ENCODE peak calls at places on chromosomes 12 and 14, in four cellular contexts. X is HEK293T, T is K562, A is HepG2. E is an unnamed sample.

GRCh38 chr12:9673404-9674225 is 4.1 kb downstream of the CLEC2D start:
- DNase-seq in X (no peak), T (peak; percentile 48), A (peak; percentile 14), E (no peak)

GRCh38 chr12:32761716-32762115 is 6.0 kb upstream of the YARS2 start:
- DNase-seq in X (no peak), T (no peak), A (no peak), E (no peak)

GRCh38 chr12:27233814-27234213 is 10.3 kb upstream of the STK38L start:
- DNase-seq in X (no peak), T (peak; percentile 13), A (peak; percentile 26), E (no peak)

GRCh38 chr14:62001988-62002387 is 239.8 kb downstream of the SNAPC1 start:
- DNase-seq in X (no peak), T (no peak), A (no peak), E (no peak)

GRCh38 chr14:96103075-96103474 is 63.9 kb downstream of the C14orf132 start:
- DNase-seq in X (no peak), T (no peak), A (no peak), E (no peak)

GRCh38 chr12:11797317-11797913 is 147.9 kb downstream of the ETV6 start:
- DNase-seq in X (no peak), T (no peak), A (peak; percentile 28), E (no peak)

GRCh38 chr12:102958073-102958829 is 777 bp downstream of the ASCL1 start:
- DNase-seq in X (no peak), T (no peak), A (no peak), E (no peak)

GRCh38 chr12:30692470-30692869 is 3.2 kb downstream of the IPO8 start:
- DNase-seq in X (no peak), T (no peak), A (no peak), E (no peak)

GRCh38 chr14:52266179-52266578 is 1.3 kb upstream of the PTGDR start:
- DNase-seq in X (no peak), T (no peak), A (no peak), E (no peak)

GRCh38 chr14:28661171-28661772 is 105.3 kb upstream of the FOXG1 start:
- DNase-seq in X (no peak), T (no peak), A (peak; percentile 16), E (no peak)

GRCh38 chr12:12715459-12716150 is 1.6 kb upstream of the CDKN1B start:
- DNase-seq in X (no peak), T (no peak), A (no peak), E (no peak)

GRCh38 chr14:104282332-104283196 is 144.2 kb downstream of the KIF26A start:
- DNase-seq in X (no peak), T (no peak), A (no peak), E (no peak)

GRCh38 chr14:65251213-65251612 is 148.9 kb upstream of the MAX start:
- DNase-seq in X (no peak), T (no peak), A (no peak), E (no peak)

GRCh38 chr12:57893460-57894353 is 47.2 kb upstream of the CTDSP2 start:
- DNase-seq in X (peak; percentile 51), T (peak; percentile 20), A (peak; percentile 62), E (no peak)
- TF ChIP-seq FOXK2 in X (no peak), T (peak; percentile 33), A (no peak), E (no peak)

GRCh38 chr12:104958009-104958945 is at the start of gene SLC41A2:
- DNase-seq in X (peak; percentile 90), T (peak; percentile 90), A (peak; percentile 79), E (peak; percentile 81)

GRCh38 chr12:104957388-104958008 is 592 bp downstream of the SLC41A2 start:
- DNase-seq in X (peak; percentile 40), T (no peak), A (no peak), E (no peak)

GRCh38 chr12:104960464-104960863 is 2.4 kb upstream of the SLC41A2 start:
- DNase-seq in X (no peak), T (no peak), A (no peak), E (no peak)

GRCh38 chr12:104956870-104957301 is 1.2 kb downstream of the SLC41A2 start:
- DNase-seq in X (no peak), T (no peak), A (no peak), E (no peak)

DNA sequence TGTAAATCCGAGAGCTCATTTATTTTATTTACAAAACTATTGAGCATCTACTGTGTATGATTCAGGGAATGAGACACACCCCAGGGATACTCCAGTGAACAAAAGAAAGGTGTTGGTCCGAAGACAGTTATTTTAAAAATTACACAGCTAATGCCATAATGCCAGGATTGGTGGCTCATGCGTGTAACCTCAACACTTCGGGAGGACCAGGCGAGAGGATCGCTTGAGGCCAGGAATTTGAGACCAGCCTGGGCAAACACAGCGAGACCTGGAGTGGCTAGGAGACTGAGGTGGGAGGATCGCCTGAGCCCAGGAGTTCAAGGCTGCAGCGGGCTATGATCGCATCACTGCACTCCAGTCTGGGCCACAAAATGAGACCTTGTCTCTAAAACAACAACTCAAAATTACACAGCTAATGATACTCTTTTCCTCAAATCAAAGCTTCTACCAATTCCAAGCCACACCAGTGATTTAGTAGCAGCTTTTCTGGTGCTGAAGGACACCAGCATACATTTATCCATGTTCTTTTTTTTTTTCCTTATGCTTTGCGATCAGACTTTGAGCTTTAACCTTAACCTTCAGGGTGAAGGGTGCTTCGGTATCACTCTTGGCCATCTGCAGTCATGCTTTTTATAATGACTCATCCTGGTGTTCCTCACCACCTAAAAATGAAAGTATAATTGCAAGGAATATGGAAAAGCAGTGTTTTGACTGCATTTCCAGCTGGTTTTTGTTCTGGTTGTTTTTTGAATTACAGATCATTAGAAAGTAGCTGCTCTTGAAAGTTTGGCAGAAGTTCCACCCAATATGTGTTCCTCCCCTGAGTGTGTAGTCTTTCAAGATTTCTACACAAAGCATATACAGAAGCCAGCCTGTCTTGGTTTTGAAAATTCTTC is 1.1 kb upstream of the SLC41A2 start:
- DNase-seq in X (no peak), T (peak; percentile 45), A (peak; percentile 30), E (no peak)
- TF ChIP-seq FOXK2 in X (no peak), T (no peak), A (no peak), E (no peak)

DNA sequence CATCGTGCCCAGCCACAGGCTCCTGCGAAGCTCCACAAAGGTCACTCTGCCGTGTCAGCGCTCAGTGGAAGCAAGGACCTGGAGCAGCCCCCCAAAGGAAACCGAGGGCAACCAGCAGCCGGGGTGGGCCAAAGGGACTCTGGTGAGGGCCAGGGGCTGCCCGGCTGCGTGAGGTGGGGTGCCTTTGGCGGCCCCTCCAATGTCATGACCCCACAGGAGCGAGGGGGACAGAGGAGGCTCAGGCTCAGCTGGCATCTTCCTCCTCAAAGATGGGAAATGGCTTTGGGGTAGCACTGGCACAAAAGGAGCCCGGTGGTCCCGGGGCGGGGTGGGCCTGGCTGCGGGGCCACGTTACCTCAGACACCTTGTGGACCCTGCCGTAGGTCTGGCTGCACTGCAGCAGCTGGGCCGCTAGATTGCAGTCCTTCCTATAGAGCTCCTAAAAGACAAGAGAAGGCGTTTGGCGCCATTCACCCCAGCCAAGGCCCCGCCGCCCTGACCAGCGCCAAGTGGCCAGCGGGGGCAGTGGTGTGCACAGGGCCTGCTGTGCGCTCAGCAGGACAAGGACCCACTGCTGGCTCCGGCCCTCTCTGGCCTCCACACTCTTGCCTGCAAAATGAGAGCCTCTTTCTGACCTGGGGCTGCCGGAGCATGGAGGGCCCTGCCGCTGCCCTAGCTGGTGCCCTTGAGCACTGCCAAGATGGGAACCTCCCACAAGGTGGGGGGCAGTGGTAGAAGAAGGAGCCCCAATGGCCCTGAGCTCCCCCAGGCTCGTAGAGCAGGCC is 46.9 kb downstream of the BEGAIN start:
- DNase-seq in X (peak; percentile 35), T (peak; percentile 47), A (peak; percentile 31), E (no peak)
- TF ChIP-seq FOXK2 in X (no peak), T (no peak), A (no peak), E (no peak)

DNA sequence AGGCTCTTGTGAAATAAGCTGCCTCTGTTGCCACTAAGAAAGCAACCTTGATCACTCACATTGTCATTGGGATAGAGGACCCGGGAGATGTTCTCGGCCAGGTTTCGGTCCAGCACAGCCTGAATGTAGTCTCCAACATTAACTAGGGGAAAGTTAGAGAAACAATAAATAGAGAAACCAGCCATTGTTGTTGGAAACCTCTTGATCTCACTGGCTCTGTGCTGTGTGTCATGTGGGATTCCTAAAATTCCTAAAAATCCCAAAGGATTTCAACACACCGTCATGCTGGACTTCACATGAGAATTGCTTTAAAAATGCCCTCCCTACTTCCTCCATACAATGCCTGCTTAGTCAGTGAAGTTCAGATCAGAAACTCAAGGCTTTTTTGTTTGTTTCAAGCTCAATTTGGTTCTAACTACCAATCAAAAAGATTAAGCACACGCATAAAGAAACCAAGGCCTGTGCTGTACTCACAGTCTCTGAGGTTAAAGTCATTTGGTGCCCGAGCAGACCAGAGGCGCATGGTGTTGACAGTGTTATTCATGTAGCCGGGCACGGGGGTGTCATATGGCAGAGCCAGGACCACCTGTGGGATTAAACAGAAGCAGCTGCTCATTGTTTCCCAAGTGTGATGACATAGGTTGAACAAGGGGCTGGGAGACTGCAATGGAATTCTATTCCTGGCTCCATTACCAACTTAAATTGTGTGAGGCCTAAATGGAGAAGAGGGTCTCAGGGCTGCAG is 23.6 kb downstream of the PYGL start:
- DNase-seq in X (no peak), T (no peak), A (peak; percentile 90), E (no peak)
- TF ChIP-seq FOXK2 in X (no peak), T (no peak), A (no peak), E (no peak)

GRCh38 chr12:48744251-48745008 is 27.9 kb upstream of the CCNT1 start:
- DNase-seq in X (no peak), T (no peak), A (no peak), E (no peak)

GRCh38 chr12:48750769-48751356 is 34.4 kb upstream of the CCNT1 start:
- DNase-seq in X (no peak), T (no peak), A (no peak), E (no peak)

DNA sequence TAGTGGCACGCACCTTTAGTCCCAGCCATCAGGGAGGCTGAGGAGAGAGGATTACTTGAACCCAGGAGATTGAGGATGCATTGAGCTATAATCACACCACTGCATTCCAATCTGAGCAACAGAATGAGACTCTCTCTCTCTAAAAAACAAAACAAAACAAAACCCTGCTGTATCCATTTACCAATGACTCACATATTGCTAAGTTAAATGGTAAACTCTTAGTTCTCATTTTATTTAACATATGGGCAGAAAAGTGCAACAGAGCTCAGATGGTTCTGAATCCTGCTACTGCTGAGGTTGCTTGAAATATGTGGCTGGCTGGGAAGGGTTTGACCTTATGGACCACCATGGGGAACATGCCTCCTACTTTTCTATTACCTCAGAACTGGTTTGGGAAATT is 33.7 kb upstream of the CCNT1 start:
- DNase-seq in X (no peak), T (no peak), A (no peak), E (no peak)
- TF ChIP-seq FOXK2 in X (no peak), T (no peak), A (no peak), E (no peak)

GRCh38 chr14:72402429-72402772 is 470.2 kb downstream of the RGS6 start:
- DNase-seq in X (no peak), T (no peak), A (no peak), E (no peak)

GRCh38 chr14:72404998-72405397 is 472.8 kb downstream of the RGS6 start:
- DNase-seq in X (no peak), T (no peak), A (no peak), E (no peak)

GRCh38 chr14:72404106-72404774 is 472.0 kb downstream of the RGS6 start:
- DNase-seq in X (no peak), T (no peak), A (no peak), E (no peak)

GRCh38 chr14:72401632-72402428 is 469.6 kb downstream of the RGS6 start:
- DNase-seq in X (no peak), T (no peak), A (no peak), E (no peak)
- TF ChIP-seq FOXK2 in X (no peak), T (no peak), A (no peak), E (no peak)